ENCODE peak calls at places on chromosomes 1 and 21, in four cellular contexts. N is posterior vena cava; T is activated T-cell treated with anti-CD3 and anti-CD28 coated beads, Interleukin-2, amount 50 U/mL, for 48 hours; G is mucosa of descending colon. F is an unnamed sample.

GRCh38 chr1:46721806-46722205 is 2.9 kb upstream of the EFCAB14 start:
- DNase-seq in N (no peak), T (no peak), G (no peak), F (no peak)

GRCh38 chr1:27832762-27833161 is 2.2 kb downstream of the PPP1R8 start:
- DNase-seq in N (no peak), T (no peak), G (no peak), F (no peak)

GRCh38 chr1:54668567-54668966 is 27.0 kb downstream of the MROH7 start:
- DNase-seq in N (no peak), T (no peak), G (no peak), F (no peak)

GRCh38 chr21:45858180-45858579 is 123.4 kb upstream of the COL6A1 start:
- DNase-seq in N (peak; percentile 60), T (no peak), G (no peak), F (no peak)

GRCh38 chr1:84810343-84810742 is 82.7 kb downstream of the LPAR3 start:
- DNase-seq in N (no peak), T (no peak), G (no peak), F (no peak)

GRCh38 chr1:39214021-39214713 is 9.7 kb downstream of the MACF1 start:
- DNase-seq in N (no peak), T (no peak), G (no peak), F (no peak)

GRCh38 chr1:181117648-181118449 is 29.3 kb downstream of the IER5 start:
- DNase-seq in N (no peak), T (no peak), G (no peak), F (no peak)

GRCh38 chr1:117591248-117591647 is 14.6 kb upstream of the TENT5C start:
- DNase-seq in N (peak; percentile 12), T (no peak), G (no peak), F (no peak)

GRCh38 chr1:152110860-152111514 is 4.3 kb downstream of the TCHH start:
- DNase-seq in N (peak; percentile 79), T (peak; percentile 56), G (peak; percentile 51), F (no peak)

GRCh38 chr21:39094847-39095525 is 88.3 kb downstream of the PSMG1 start:
- DNase-seq in N (no peak), T (no peak), G (no peak), F (no peak)

GRCh38 chr1:44072204-44072603 is 40.9 kb upstream of the SLC6A9 start:
- DNase-seq in N (no peak), T (no peak), G (no peak), F (no peak)